ENCODE peak calls at places on chromosomes 1 and 21, in five cellular contexts. J is GM10248, T is GM23248, D is AG08396, Q is neuronal stem cell. A is an unnamed sample.

GRCh38 chr21:34177919-34178567 is 104.7 kb downstream of the MRPS6 start:
- DNase-seq in Q (no peak), T (no peak), D (no peak), J (no peak), A (no peak)

GRCh38 chr1:2594001-2594640 is 7.5 kb downstream of the PRXL2B start:
- DNase-seq in T (peak), Q (no peak), D (peak), J (no peak), A (peak)

GRCh38 chr1:14660795-14661194 is 62.3 kb downstream of the KAZN start:
- DNase-seq in D (no peak), J (no peak), Q (no peak), T (peak), A (no peak)

GRCh38 chr21:27101533-27101932 is 134.6 kb upstream of the ADAMTS5 start:
- DNase-seq in D (no peak), T (no peak), J (no peak), Q (no peak), A (no peak)

GRCh38 chr1:205714190-205714905 is 34.0 kb upstream of the SLC45A3 start:
- DNase-seq in T (peak), Q (no peak), J (no peak), D (peak), A (peak)

GRCh38 chr1:168488153-168488552 is 55.6 kb downstream of the XCL2 start:
- DNase-seq in D (no peak), J (no peak), T (peak), Q (no peak), A (peak)

GRCh38 chr1:159854693-159855192 is 7.7 kb downstream of the VSIG8 start:
- DNase-seq in Q (no peak), T (peak), J (peak), D (peak), A (peak)

GRCh38 chr1:52567943-52568342 is 15.1 kb upstream of the TUT4 start:
- DNase-seq in T (peak), J (no peak), Q (no peak), D (no peak), A (peak)

GRCh38 chr1:38858833-38859560 is 575 bp downstream of the RRAGC start:
- DNase-seq in D (peak), T (peak), Q (peak), J (peak), A (peak)

GRCh38 chr1:53651356-53651755 is 87.6 kb downstream of the GLIS1 start:
- DNase-seq in Q (no peak), D (no peak), T (no peak), J (no peak), A (no peak)

GRCh38 chr1:227792216-227793078 is 23.0 kb upstream of the PRSS38 start:
- DNase-seq in J (no peak), D (no peak), T (no peak), Q (no peak), A (no peak)

GRCh38 chr1:243411472-243411871 is 155.6 kb downstream of the SDCCAG8 start:
- DNase-seq in T (no peak), J (no peak), Q (no peak), D (no peak), A (no peak)

GRCh38 chr1:221829327-221830011 is 87.6 kb upstream of the DUSP10 start:
- DNase-seq in D (peak), J (no peak), T (peak), Q (no peak), A (peak)

GRCh38 chr1:67683306-67683705 is 1.7 kb upstream of the GADD45A start:
- DNase-seq in J (no peak), D (peak), T (peak), Q (no peak), A (peak)

GRCh38 chr1:156104861-156105546 is 9.5 kb upstream of the LMNA start:
- DNase-seq in T (peak), D (no peak), Q (no peak), J (no peak), A (peak)

GRCh38 chr1:2530501-2531361 is 668 bp upstream of the HES5 start:
- DNase-seq in J (no peak), T (peak), Q (no peak), D (no peak), A (no peak)

GRCh38 chr1:167262820-167263219 is 42.1 kb downstream of the POU2F1 start:
- DNase-seq in J (no peak), Q (no peak), T (no peak), D (no peak), A (peak)

GRCh38 chr1:155175927-155176371 is 2.3 kb downstream of the TRIM46 start:
- DNase-seq in J (no peak), T (no peak), D (peak), Q (no peak), A (no peak)

GRCh38 chr1:209387969-209388329 is 195.6 kb upstream of the CAMK1G start:
- DNase-seq in D (peak), J (no peak), T (peak), Q (no peak), A (no peak)

GRCh38 chr1:205423814-205424399 is 2.1 kb upstream of the LEMD1 start:
- DNase-seq in D (no peak), Q (no peak), J (no peak), T (no peak), A (no peak)

GRCh38 chr1:162502928-162503327 is 5.3 kb downstream of the UHMK1 start:
- DNase-seq in T (peak), Q (no peak), J (no peak), D (peak), A (no peak)

GRCh38 chr1:154433161-154433681 is 28.1 kb downstream of the IL6R start:
- DNase-seq in Q (no peak), T (peak), D (no peak), J (no peak), A (no peak)

GRCh38 chr1:225447649-225448048 is 19.8 kb upstream of the LBR start:
- DNase-seq in T (peak), J (no peak), Q (no peak), D (no peak), A (peak)

GRCh38 chr21:42474043-42474831 is 21.8 kb downstream of the RSPH1 start:
- DNase-seq in T (peak), Q (no peak), D (peak), J (peak), A (no peak)

GRCh38 chr1:147811273-147811672 is 50.9 kb upstream of the GJA5 start:
- DNase-seq in D (no peak), T (no peak), J (no peak), Q (no peak), A (no peak)

GRCh38 chr1:66090863-66091457 is 298.3 kb downstream of the PDE4B start:
- DNase-seq in Q (peak), T (peak), J (no peak), D (no peak), A (no peak)

GRCh38 chr1:1881727-1882126 is 9.2 kb downstream of the GNB1 start:
- DNase-seq in D (no peak), Q (no peak), T (no peak), J (no peak), A (no peak)

GRCh38 chr1:26597629-26598039 is 68.1 kb downstream of the RPS6KA1 start:
- DNase-seq in T (peak), Q (no peak), J (peak), D (peak), A (peak)

GRCh38 chr1:96979287-96979686 is 257.7 kb downstream of the PTBP2 start:
- DNase-seq in Q (no peak), D (no peak), T (no peak), J (no peak), A (peak)

GRCh38 chr1:218242171-218242570 is 42.9 kb upstream of the RRP15 start:
- DNase-seq in T (no peak), J (no peak), Q (no peak), D (no peak), A (no peak)

GRCh38 chr1:112308716-112309115 is 87.3 kb upstream of the CTTNBP2NL start:
- DNase-seq in T (no peak), D (no peak), Q (no peak), J (no peak), A (no peak)

GRCh38 chr1:44073528-44073927 is 42.3 kb upstream of the SLC6A9 start:
- DNase-seq in J (no peak), Q (no peak), D (no peak), T (no peak), A (no peak)

GRCh38 chr1:235567812-235568444 is 63.7 kb upstream of the B3GALNT2 start:
- DNase-seq in D (no peak), T (no peak), J (no peak), Q (no peak), A (no peak)

GRCh38 chr1:189681252-189681919 is 796.3 kb downstream of the BRINP3 start:
- DNase-seq in J (no peak), T (no peak), D (no peak), Q (no peak), A (no peak)